ENCODE peak calls at places on chromosomes 13 and 19, in eight cellular contexts. One of them, this sample, is unnamed.

GRCh38 chr19:42179501-42179817 is 38.0 kb downstream of the DEDD2 start:
- DNase-seq in fibroblast of mammary gland: no peak
- DNase-seq in CD8-positive, alpha-beta memory T cell: no peak
- DNase-seq in hepatocyte: no peak
- DNase-seq in mammary epithelial cell: no peak
- DNase-seq in activated naive CD8-positive, alpha-beta T cell treated with anti-CD3 and anti-CD28 coated beads, Interleukin-2, amount 50 U/mL, for 24 hours: no peak
- DNase-seq in activated CD4-positive, alpha-beta T cell treated with anti-CD3 and anti-CD28 coated beads for 24 hours: no peak
- DNase-seq in T-helper 17 cell: no peak
- DNase-seq in this sample: no peak

GRCh38 chr19:873084-874019 is 13.9 kb downstream of the CFD start:
- DNase-seq in fibroblast of mammary gland: peak; percentile 65
- DNase-seq in CD8-positive, alpha-beta memory T cell: peak; percentile 64
- DNase-seq in hepatocyte: no peak
- DNase-seq in mammary epithelial cell: peak; percentile 11
- DNase-seq in activated naive CD8-positive, alpha-beta T cell treated with anti-CD3 and anti-CD28 coated beads, Interleukin-2, amount 50 U/mL, for 24 hours: peak; percentile 72
- DNase-seq in activated CD4-positive, alpha-beta T cell treated with anti-CD3 and anti-CD28 coated beads for 24 hours: peak; percentile 41
- DNase-seq in T-helper 17 cell: peak; percentile 67
- DNase-seq in this sample: no peak

GRCh38 chr13:97429681-97430081 is 4.3 kb upstream of the RAP2A start:
- DNase-seq in fibroblast of mammary gland: peak; percentile 77
- DNase-seq in CD8-positive, alpha-beta memory T cell: no peak
- DNase-seq in hepatocyte: no peak
- DNase-seq in mammary epithelial cell: no peak
- DNase-seq in activated naive CD8-positive, alpha-beta T cell treated with anti-CD3 and anti-CD28 coated beads, Interleukin-2, amount 50 U/mL, for 24 hours: no peak
- DNase-seq in activated CD4-positive, alpha-beta T cell treated with anti-CD3 and anti-CD28 coated beads for 24 hours: no peak
- DNase-seq in T-helper 17 cell: no peak
- DNase-seq in this sample: peak; percentile 53

GRCh38 chr19:33403973-33404304 is 30.4 kb downstream of the CEBPG start:
- DNase-seq in fibroblast of mammary gland: no peak
- DNase-seq in CD8-positive, alpha-beta memory T cell: no peak
- DNase-seq in hepatocyte: no peak
- DNase-seq in mammary epithelial cell: no peak
- DNase-seq in activated naive CD8-positive, alpha-beta T cell treated with anti-CD3 and anti-CD28 coated beads, Interleukin-2, amount 50 U/mL, for 24 hours: no peak
- DNase-seq in activated CD4-positive, alpha-beta T cell treated with anti-CD3 and anti-CD28 coated beads for 24 hours: no peak
- DNase-seq in T-helper 17 cell: no peak
- DNase-seq in this sample: no peak

GRCh38 chr13:40547545-40548322 is 118.7 kb downstream of the FOXO1 start:
- DNase-seq in fibroblast of mammary gland: peak; percentile 60
- DNase-seq in CD8-positive, alpha-beta memory T cell: no peak
- DNase-seq in hepatocyte: no peak
- DNase-seq in mammary epithelial cell: no peak
- DNase-seq in activated naive CD8-positive, alpha-beta T cell treated with anti-CD3 and anti-CD28 coated beads, Interleukin-2, amount 50 U/mL, for 24 hours: no peak
- DNase-seq in activated CD4-positive, alpha-beta T cell treated with anti-CD3 and anti-CD28 coated beads for 24 hours: no peak
- DNase-seq in T-helper 17 cell: no peak
- DNase-seq in this sample: no peak

GRCh38 chr13:87677334-87678234 is 6.4 kb downstream of the SLITRK5 start:
- DNase-seq in fibroblast of mammary gland: no peak
- DNase-seq in CD8-positive, alpha-beta memory T cell: peak; percentile 36
- DNase-seq in hepatocyte: peak; percentile 31
- DNase-seq in mammary epithelial cell: no peak
- DNase-seq in activated naive CD8-positive, alpha-beta T cell treated with anti-CD3 and anti-CD28 coated beads, Interleukin-2, amount 50 U/mL, for 24 hours: no peak
- DNase-seq in activated CD4-positive, alpha-beta T cell treated with anti-CD3 and anti-CD28 coated beads for 24 hours: no peak
- DNase-seq in T-helper 17 cell: no peak
- DNase-seq in this sample: no peak

GRCh38 chr19:23817519-23817918 is 58.8 kb upstream of the ZNF681 start:
- DNase-seq in fibroblast of mammary gland: peak; percentile 17
- DNase-seq in CD8-positive, alpha-beta memory T cell: no peak
- DNase-seq in hepatocyte: peak; percentile 47
- DNase-seq in mammary epithelial cell: peak; percentile 14
- DNase-seq in activated naive CD8-positive, alpha-beta T cell treated with anti-CD3 and anti-CD28 coated beads, Interleukin-2, amount 50 U/mL, for 24 hours: peak; percentile 35
- DNase-seq in activated CD4-positive, alpha-beta T cell treated with anti-CD3 and anti-CD28 coated beads for 24 hours: no peak
- DNase-seq in T-helper 17 cell: peak; percentile 10
- DNase-seq in this sample: peak; percentile 17

GRCh38 chr13:26926371-26926770 is 165.8 kb upstream of the GPR12 start:
- DNase-seq in fibroblast of mammary gland: no peak
- DNase-seq in CD8-positive, alpha-beta memory T cell: no peak
- DNase-seq in hepatocyte: no peak
- DNase-seq in mammary epithelial cell: no peak
- DNase-seq in activated naive CD8-positive, alpha-beta T cell treated with anti-CD3 and anti-CD28 coated beads, Interleukin-2, amount 50 U/mL, for 24 hours: no peak
- DNase-seq in activated CD4-positive, alpha-beta T cell treated with anti-CD3 and anti-CD28 coated beads for 24 hours: no peak
- DNase-seq in T-helper 17 cell: no peak
- DNase-seq in this sample: no peak

GRCh38 chr19:33767898-33768413 is 28.7 kb upstream of the KCTD15 start:
- DNase-seq in fibroblast of mammary gland: peak; percentile 10
- DNase-seq in CD8-positive, alpha-beta memory T cell: no peak
- DNase-seq in hepatocyte: peak; percentile 80
- DNase-seq in mammary epithelial cell: no peak
- DNase-seq in activated naive CD8-positive, alpha-beta T cell treated with anti-CD3 and anti-CD28 coated beads, Interleukin-2, amount 50 U/mL, for 24 hours: peak; percentile 22
- DNase-seq in activated CD4-positive, alpha-beta T cell treated with anti-CD3 and anti-CD28 coated beads for 24 hours: no peak
- DNase-seq in T-helper 17 cell: no peak
- DNase-seq in this sample: no peak

GRCh38 chr19:1851581-1852293 is 3.5 kb upstream of the REXO1 start:
- DNase-seq in fibroblast of mammary gland: no peak
- DNase-seq in CD8-positive, alpha-beta memory T cell: peak; percentile 45
- DNase-seq in hepatocyte: no peak
- DNase-seq in mammary epithelial cell: no peak
- DNase-seq in activated naive CD8-positive, alpha-beta T cell treated with anti-CD3 and anti-CD28 coated beads, Interleukin-2, amount 50 U/mL, for 24 hours: peak; percentile 68
- DNase-seq in activated CD4-positive, alpha-beta T cell treated with anti-CD3 and anti-CD28 coated beads for 24 hours: no peak
- DNase-seq in T-helper 17 cell: no peak
- DNase-seq in this sample: no peak

GRCh38 chr19:53394522-53394973 is 401 bp upstream of the ZNF765 start:
- DNase-seq in fibroblast of mammary gland: peak; percentile 62
- DNase-seq in CD8-positive, alpha-beta memory T cell: no peak
- DNase-seq in hepatocyte: peak; percentile 65
- DNase-seq in mammary epithelial cell: no peak
- DNase-seq in activated naive CD8-positive, alpha-beta T cell treated with anti-CD3 and anti-CD28 coated beads, Interleukin-2, amount 50 U/mL, for 24 hours: peak; percentile 2
- DNase-seq in activated CD4-positive, alpha-beta T cell treated with anti-CD3 and anti-CD28 coated beads for 24 hours: no peak
- DNase-seq in T-helper 17 cell: no peak
- DNase-seq in this sample: peak; percentile 72

GRCh38 chr19:50607874-50608785 is 31.6 kb downstream of the SYT3 start:
- DNase-seq in fibroblast of mammary gland: peak; percentile 85
- DNase-seq in CD8-positive, alpha-beta memory T cell: peak; percentile 34
- DNase-seq in hepatocyte: peak; percentile 95
- DNase-seq in mammary epithelial cell: peak; percentile 5
- DNase-seq in activated naive CD8-positive, alpha-beta T cell treated with anti-CD3 and anti-CD28 coated beads, Interleukin-2, amount 50 U/mL, for 24 hours: peak; percentile 89
- DNase-seq in activated CD4-positive, alpha-beta T cell treated with anti-CD3 and anti-CD28 coated beads for 24 hours: peak; percentile 50
- DNase-seq in T-helper 17 cell: peak; percentile 41
- DNase-seq in this sample: peak; percentile 5

GRCh38 chr13:19586904-19587634 is 25.7 kb upstream of the TPTE2 start:
- DNase-seq in fibroblast of mammary gland: peak; percentile 47
- DNase-seq in CD8-positive, alpha-beta memory T cell: peak; percentile 67
- DNase-seq in hepatocyte: no peak
- DNase-seq in mammary epithelial cell: no peak
- DNase-seq in activated naive CD8-positive, alpha-beta T cell treated with anti-CD3 and anti-CD28 coated beads, Interleukin-2, amount 50 U/mL, for 24 hours: peak; percentile 81
- DNase-seq in activated CD4-positive, alpha-beta T cell treated with anti-CD3 and anti-CD28 coated beads for 24 hours: peak; percentile 61
- DNase-seq in T-helper 17 cell: peak; percentile 49
- DNase-seq in this sample: peak; percentile 24

GRCh38 chr19:55554749-55555152 is 9.4 kb upstream of the SBK3 start:
- DNase-seq in fibroblast of mammary gland: no peak
- DNase-seq in CD8-positive, alpha-beta memory T cell: no peak
- DNase-seq in hepatocyte: no peak
- DNase-seq in mammary epithelial cell: no peak
- DNase-seq in activated naive CD8-positive, alpha-beta T cell treated with anti-CD3 and anti-CD28 coated beads, Interleukin-2, amount 50 U/mL, for 24 hours: no peak
- DNase-seq in activated CD4-positive, alpha-beta T cell treated with anti-CD3 and anti-CD28 coated beads for 24 hours: no peak
- DNase-seq in T-helper 17 cell: no peak
- DNase-seq in this sample: no peak

GRCh38 chr13:35086667-35087066 is 144.6 kb downstream of the NBEA start:
- DNase-seq in fibroblast of mammary gland: peak; percentile 2
- DNase-seq in CD8-positive, alpha-beta memory T cell: no peak
- DNase-seq in hepatocyte: no peak
- DNase-seq in mammary epithelial cell: peak; percentile 37
- DNase-seq in activated naive CD8-positive, alpha-beta T cell treated with anti-CD3 and anti-CD28 coated beads, Interleukin-2, amount 50 U/mL, for 24 hours: no peak
- DNase-seq in activated CD4-positive, alpha-beta T cell treated with anti-CD3 and anti-CD28 coated beads for 24 hours: no peak
- DNase-seq in T-helper 17 cell: no peak
- DNase-seq in this sample: peak; percentile 67

GRCh38 chr13:114011226-114011625 is 37.4 kb upstream of the C13orf46 start:
- DNase-seq in fibroblast of mammary gland: no peak
- DNase-seq in CD8-positive, alpha-beta memory T cell: no peak
- DNase-seq in hepatocyte: no peak
- DNase-seq in mammary epithelial cell: no peak
- DNase-seq in activated naive CD8-positive, alpha-beta T cell treated with anti-CD3 and anti-CD28 coated beads, Interleukin-2, amount 50 U/mL, for 24 hours: no peak
- DNase-seq in activated CD4-positive, alpha-beta T cell treated with anti-CD3 and anti-CD28 coated beads for 24 hours: no peak
- DNase-seq in T-helper 17 cell: no peak
- DNase-seq in this sample: no peak

GRCh38 chr13:79194272-79194671 is 211.8 kb downstream of the RBM26 start:
- DNase-seq in fibroblast of mammary gland: no peak
- DNase-seq in CD8-positive, alpha-beta memory T cell: peak; percentile 36
- DNase-seq in hepatocyte: no peak
- DNase-seq in mammary epithelial cell: no peak
- DNase-seq in activated naive CD8-positive, alpha-beta T cell treated with anti-CD3 and anti-CD28 coated beads, Interleukin-2, amount 50 U/mL, for 24 hours: peak; percentile 16
- DNase-seq in activated CD4-positive, alpha-beta T cell treated with anti-CD3 and anti-CD28 coated beads for 24 hours: peak; percentile 11
- DNase-seq in T-helper 17 cell: no peak
- DNase-seq in this sample: no peak

GRCh38 chr13:66503890-66504289 is 726.2 kb downstream of the PCDH9 start:
- DNase-seq in fibroblast of mammary gland: no peak
- DNase-seq in CD8-positive, alpha-beta memory T cell: no peak
- DNase-seq in hepatocyte: peak; percentile 15
- DNase-seq in mammary epithelial cell: no peak
- DNase-seq in activated naive CD8-positive, alpha-beta T cell treated with anti-CD3 and anti-CD28 coated beads, Interleukin-2, amount 50 U/mL, for 24 hours: no peak
- DNase-seq in activated CD4-positive, alpha-beta T cell treated with anti-CD3 and anti-CD28 coated beads for 24 hours: no peak
- DNase-seq in T-helper 17 cell: no peak
- DNase-seq in this sample: peak; percentile 79

GRCh38 chr19:8610041-8610927 is at the start of gene ADAMTS10:
- DNase-seq in fibroblast of mammary gland: peak; percentile 33
- DNase-seq in CD8-positive, alpha-beta memory T cell: peak; percentile 34
- DNase-seq in hepatocyte: peak; percentile 71
- DNase-seq in mammary epithelial cell: no peak
- DNase-seq in activated naive CD8-positive, alpha-beta T cell treated with anti-CD3 and anti-CD28 coated beads, Interleukin-2, amount 50 U/mL, for 24 hours: peak; percentile 37
- DNase-seq in activated CD4-positive, alpha-beta T cell treated with anti-CD3 and anti-CD28 coated beads for 24 hours: no peak
- DNase-seq in T-helper 17 cell: peak; percentile 34
- DNase-seq in this sample: no peak

GRCh38 chr13:98334620-98335205 is 157.6 kb upstream of the RNF113B start:
- DNase-seq in fibroblast of mammary gland: no peak
- DNase-seq in CD8-positive, alpha-beta memory T cell: no peak
- DNase-seq in hepatocyte: no peak
- DNase-seq in mammary epithelial cell: no peak
- DNase-seq in activated naive CD8-positive, alpha-beta T cell treated with anti-CD3 and anti-CD28 coated beads, Interleukin-2, amount 50 U/mL, for 24 hours: no peak
- DNase-seq in activated CD4-positive, alpha-beta T cell treated with anti-CD3 and anti-CD28 coated beads for 24 hours: no peak
- DNase-seq in T-helper 17 cell: no peak
- DNase-seq in this sample: no peak

GRCh38 chr19:10074153-10074552 is 12.0 kb upstream of the SHFL start:
- DNase-seq in fibroblast of mammary gland: peak; percentile 59
- DNase-seq in CD8-positive, alpha-beta memory T cell: peak; percentile 34
- DNase-seq in hepatocyte: peak; percentile 59
- DNase-seq in mammary epithelial cell: peak; percentile 27
- DNase-seq in activated naive CD8-positive, alpha-beta T cell treated with anti-CD3 and anti-CD28 coated beads, Interleukin-2, amount 50 U/mL, for 24 hours: peak; percentile 50
- DNase-seq in activated CD4-positive, alpha-beta T cell treated with anti-CD3 and anti-CD28 coated beads for 24 hours: peak; percentile 33
- DNase-seq in T-helper 17 cell: peak; percentile 35
- DNase-seq in this sample: peak; percentile 34

GRCh38 chr13:91045351-91046034 is 302.0 kb upstream of the MIR17HG start:
- DNase-seq in fibroblast of mammary gland: no peak
- DNase-seq in CD8-positive, alpha-beta memory T cell: no peak
- DNase-seq in hepatocyte: peak; percentile 13
- DNase-seq in mammary epithelial cell: no peak
- DNase-seq in activated naive CD8-positive, alpha-beta T cell treated with anti-CD3 and anti-CD28 coated beads, Interleukin-2, amount 50 U/mL, for 24 hours: no peak
- DNase-seq in activated CD4-positive, alpha-beta T cell treated with anti-CD3 and anti-CD28 coated beads for 24 hours: no peak
- DNase-seq in T-helper 17 cell: no peak
- DNase-seq in this sample: no peak

GRCh38 chr19:5345895-5346386 is 5.3 kb upstream of the PTPRS start:
- DNase-seq in fibroblast of mammary gland: peak; percentile 60
- DNase-seq in CD8-positive, alpha-beta memory T cell: no peak
- DNase-seq in hepatocyte: no peak
- DNase-seq in mammary epithelial cell: peak; percentile 73
- DNase-seq in activated naive CD8-positive, alpha-beta T cell treated with anti-CD3 and anti-CD28 coated beads, Interleukin-2, amount 50 U/mL, for 24 hours: no peak
- DNase-seq in activated CD4-positive, alpha-beta T cell treated with anti-CD3 and anti-CD28 coated beads for 24 hours: no peak
- DNase-seq in T-helper 17 cell: no peak
- DNase-seq in this sample: peak; percentile 64

This sample was measured in LHCN-M2.